ENCODE peak calls at places on chromosomes 3 and 15, in eight cellular contexts. One of them, this sample, is unnamed.
A peak's percentile ranks its signal among the peaks of the same experiment; 100 is the strongest.

GRCh38 chr3:189041482-189042090 is 130.2 kb upstream of the TPRG1 start:
- DNase-seq in cardiac fibroblast: peak; percentile 56
- DNase-seq in HFF-Myc: peak; percentile 25
- DNase-seq in RWPE2: no peak
- DNase-seq in PC-3: peak; percentile 75
- DNase-seq in bronchial epithelial cell: peak; percentile 69
- DNase-seq in MM.1S: peak; percentile 97
- DNase-seq in brain microvascular endothelial cell: peak; percentile 33
- DNase-seq in this sample: peak; percentile 57

GRCh38 chr3:30680789-30681188 is 74.4 kb downstream of the TGFBR2 start:
- DNase-seq in brain microvascular endothelial cell: no peak
- DNase-seq in bronchial epithelial cell: no peak
- DNase-seq in RWPE2: no peak
- DNase-seq in HFF-Myc: peak; percentile 26
- DNase-seq in cardiac fibroblast: peak; percentile 42
- DNase-seq in PC-3: no peak
- DNase-seq in MM.1S: no peak
- DNase-seq in this sample: peak; percentile 39

GRCh38 chr3:136255672-136256406 is 5.7 kb downstream of the PCCB start:
- DNase-seq in bronchial epithelial cell: no peak
- DNase-seq in brain microvascular endothelial cell: no peak
- DNase-seq in cardiac fibroblast: no peak
- DNase-seq in HFF-Myc: no peak
- DNase-seq in RWPE2: no peak
- DNase-seq in MM.1S: no peak
- DNase-seq in PC-3: no peak
- DNase-seq in this sample: no peak

GRCh38 chr15:28989239-28989830 is 103.6 kb downstream of the APBA2 start:
- DNase-seq in bronchial epithelial cell: no peak
- DNase-seq in RWPE2: no peak
- DNase-seq in cardiac fibroblast: no peak
- DNase-seq in brain microvascular endothelial cell: peak; percentile 39
- DNase-seq in MM.1S: peak; percentile 13
- DNase-seq in PC-3: peak; percentile 25
- DNase-seq in HFF-Myc: no peak
- DNase-seq in this sample: no peak

GRCh38 chr3:87088366-87088983 is 97.5 kb upstream of the VGLL3 start:
- DNase-seq in RWPE2: no peak
- DNase-seq in MM.1S: no peak
- DNase-seq in HFF-Myc: no peak
- DNase-seq in cardiac fibroblast: peak; percentile 38
- DNase-seq in PC-3: no peak
- DNase-seq in brain microvascular endothelial cell: no peak
- DNase-seq in bronchial epithelial cell: no peak
- DNase-seq in this sample: peak; percentile 18

GRCh38 chr3:132161608-132162007 is 126.8 kb upstream of the CPNE4 start:
- DNase-seq in bronchial epithelial cell: no peak
- DNase-seq in HFF-Myc: no peak
- DNase-seq in PC-3: no peak
- DNase-seq in RWPE2: no peak
- DNase-seq in brain microvascular endothelial cell: no peak
- DNase-seq in cardiac fibroblast: no peak
- DNase-seq in MM.1S: no peak
- DNase-seq in this sample: no peak

GRCh38 chr15:64651573-64652260 is 123.7 kb downstream of the RBPMS2 start:
- DNase-seq in cardiac fibroblast: no peak
- DNase-seq in RWPE2: no peak
- DNase-seq in MM.1S: peak; percentile 86
- DNase-seq in brain microvascular endothelial cell: no peak
- DNase-seq in bronchial epithelial cell: peak; percentile 32
- DNase-seq in HFF-Myc: no peak
- DNase-seq in PC-3: peak; percentile 10
- DNase-seq in this sample: no peak

GRCh38 chr3:159174715-159175390 is 373.0 kb downstream of the MFSD1 start:
- DNase-seq in HFF-Myc: no peak
- DNase-seq in PC-3: peak; percentile 78
- DNase-seq in MM.1S: no peak
- DNase-seq in bronchial epithelial cell: peak; percentile 82
- DNase-seq in brain microvascular endothelial cell: no peak
- DNase-seq in RWPE2: no peak
- DNase-seq in cardiac fibroblast: peak; percentile 24
- DNase-seq in this sample: no peak

GRCh38 chr3:57855281-57855680 is 99.2 kb downstream of the SLMAP start:
- DNase-seq in PC-3: peak; percentile 62
- DNase-seq in HFF-Myc: no peak
- DNase-seq in cardiac fibroblast: peak; percentile 64
- DNase-seq in RWPE2: no peak
- DNase-seq in bronchial epithelial cell: peak; percentile 42
- DNase-seq in MM.1S: no peak
- DNase-seq in brain microvascular endothelial cell: peak; percentile 34
- DNase-seq in this sample: peak; percentile 13

GRCh38 chr15:36964626-36965025 is 135.7 kb downstream of the MEIS2 start:
- DNase-seq in brain microvascular endothelial cell: no peak
- DNase-seq in bronchial epithelial cell: no peak
- DNase-seq in PC-3: no peak
- DNase-seq in MM.1S: no peak
- DNase-seq in HFF-Myc: no peak
- DNase-seq in RWPE2: no peak
- DNase-seq in cardiac fibroblast: no peak
- DNase-seq in this sample: no peak
- TF ChIP-seq CTCF in brain microvascular endothelial cell: no peak
- TF ChIP-seq CTCF in bronchial epithelial cell: no peak
- TF ChIP-seq CTCF in PC-3: no peak
- TF ChIP-seq CTCF in MM.1S: no peak
- TF ChIP-seq CTCF in HFF-Myc: no peak
- TF ChIP-seq CTCF in RWPE2: no peak
- TF ChIP-seq CTCF in cardiac fibroblast: no peak
- TF ChIP-seq CTCF in this sample: no peak

GRCh38 chr3:36380171-36381031 is at the start of gene STAC:
- DNase-seq in HFF-Myc: no peak
- DNase-seq in RWPE2: peak; percentile 45
- DNase-seq in brain microvascular endothelial cell: no peak
- DNase-seq in cardiac fibroblast: peak; percentile 23
- DNase-seq in bronchial epithelial cell: no peak
- DNase-seq in PC-3: peak; percentile 71
- DNase-seq in MM.1S: peak; percentile 70
- DNase-seq in this sample: no peak
- H3K4me3 ChIP-seq in HFF-Myc: peak within 1 kb of the TSS; percentile 78
- H3K4me3 ChIP-seq in RWPE2: peak within 1 kb of the TSS; percentile 46
- H3K4me3 ChIP-seq in brain microvascular endothelial cell: peak within 1 kb of the TSS; percentile 75
- H3K4me3 ChIP-seq in cardiac fibroblast: peak within 1 kb of the TSS; percentile 66
- H3K4me3 ChIP-seq in bronchial epithelial cell: peak within 1 kb of the TSS; percentile 31
- H3K4me3 ChIP-seq in PC-3: peak within 1 kb of the TSS; percentile 74
- H3K4me3 ChIP-seq in MM.1S: peak within 1 kb of the TSS; percentile 74
- H3K4me3 ChIP-seq in this sample: peak within 1 kb of the TSS; percentile 49

DNA sequence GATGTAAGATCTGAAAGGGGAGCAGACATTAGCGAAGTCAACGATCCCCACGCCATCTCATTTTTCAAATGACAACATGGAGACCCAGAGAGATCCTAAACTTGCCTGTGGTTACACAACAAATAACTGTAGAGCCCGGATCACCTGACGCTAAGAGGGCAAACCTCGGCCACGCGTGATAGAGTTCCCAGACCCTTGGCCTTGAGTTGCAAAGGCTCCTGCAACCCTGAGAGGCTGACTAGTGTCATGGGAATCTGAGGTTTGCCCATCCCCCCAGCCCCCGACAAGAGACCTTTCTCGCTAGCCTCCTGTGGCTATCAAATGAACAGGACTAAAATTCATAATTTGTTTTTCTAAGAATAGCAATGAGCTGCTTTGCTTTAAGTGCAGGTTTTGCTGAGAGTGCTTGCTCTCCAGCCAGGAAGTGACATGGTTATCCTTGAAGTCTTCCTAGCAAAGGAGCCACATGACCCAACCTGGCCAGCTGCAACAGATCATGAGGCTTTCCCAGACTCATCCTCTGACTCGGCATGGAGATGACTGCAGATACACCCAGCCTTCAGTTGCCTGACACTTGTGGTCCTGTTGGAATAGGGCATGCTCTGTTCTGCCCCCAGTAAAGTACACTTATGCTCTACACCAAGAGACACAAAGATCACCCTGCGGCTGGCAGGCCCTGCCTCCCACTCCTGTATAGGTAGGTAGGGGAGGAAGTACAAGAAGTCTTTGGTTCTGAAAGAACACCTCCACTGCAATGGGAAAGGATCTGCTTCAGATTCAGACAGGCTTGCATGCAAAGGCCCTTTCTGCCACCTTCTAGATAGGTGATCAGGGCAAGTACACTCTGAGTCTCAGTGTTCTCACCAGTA is 36.0 kb downstream of the MCF2L2 start:
- DNase-seq in MM.1S: no peak
- DNase-seq in brain microvascular endothelial cell: peak; percentile 9
- DNase-seq in PC-3: no peak
- DNase-seq in cardiac fibroblast: peak; percentile 46
- DNase-seq in HFF-Myc: no peak
- DNase-seq in bronchial epithelial cell: peak; percentile 51
- DNase-seq in RWPE2: no peak
- DNase-seq in this sample: no peak
- TF ChIP-seq CTCF in MM.1S: no peak
- TF ChIP-seq CTCF in brain microvascular endothelial cell: no peak
- TF ChIP-seq CTCF in PC-3: no peak
- TF ChIP-seq CTCF in cardiac fibroblast: no peak
- TF ChIP-seq CTCF in HFF-Myc: no peak
- TF ChIP-seq CTCF in bronchial epithelial cell: no peak
- TF ChIP-seq CTCF in RWPE2: no peak
- TF ChIP-seq CTCF in this sample: no peak

DNA sequence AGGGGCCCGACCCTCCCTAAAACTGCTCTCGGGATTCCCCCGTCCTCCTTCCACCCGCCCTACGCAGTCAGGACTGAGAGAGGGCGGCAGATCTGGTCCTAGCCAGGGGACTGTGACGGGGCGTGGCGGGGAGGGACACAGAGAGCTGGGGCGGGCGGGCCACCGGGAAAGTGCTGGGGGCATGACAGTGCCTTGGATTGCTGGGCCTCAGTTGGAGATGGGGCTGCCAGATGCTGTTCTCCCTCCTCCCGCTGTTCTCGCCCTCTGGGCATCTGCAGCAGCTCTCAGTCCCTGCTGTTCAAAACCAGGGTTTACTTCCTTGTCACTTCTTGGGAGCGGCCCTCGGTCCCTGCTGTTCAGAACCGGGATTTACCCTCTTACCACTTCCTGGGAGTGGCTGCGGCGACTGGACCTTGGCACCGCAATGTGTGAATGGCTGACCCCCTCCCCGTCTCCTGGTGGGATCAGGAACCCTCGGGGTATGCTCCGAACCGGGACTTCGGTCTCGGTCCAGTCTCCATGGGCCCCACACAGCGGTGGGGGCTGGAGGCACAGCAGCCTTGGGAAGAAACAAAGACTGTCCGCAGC is 1.8 kb upstream of the RPP25 start:
- DNase-seq in PC-3: peak; percentile 31
- DNase-seq in MM.1S: no peak
- DNase-seq in cardiac fibroblast: peak; percentile 34
- DNase-seq in RWPE2: peak; percentile 77
- DNase-seq in HFF-Myc: no peak
- DNase-seq in brain microvascular endothelial cell: no peak
- DNase-seq in bronchial epithelial cell: no peak
- DNase-seq in this sample: no peak
- H3K4me3 ChIP-seq in PC-3: peak overlapping the region; percentile 78
- H3K4me3 ChIP-seq in MM.1S: no peak overlapping the region
- H3K4me3 ChIP-seq in cardiac fibroblast: peak overlapping the region; percentile 57
- H3K4me3 ChIP-seq in RWPE2: no peak overlapping the region
- H3K4me3 ChIP-seq in HFF-Myc: peak overlapping the region; percentile 59
- H3K4me3 ChIP-seq in brain microvascular endothelial cell: peak overlapping the region; percentile 59
- H3K4me3 ChIP-seq in bronchial epithelial cell: peak overlapping the region; percentile 10
- H3K4me3 ChIP-seq in this sample: peak overlapping the region; percentile 89

This sample was measured in fibroblast of pulmonary artery.